ENCODE peak calls at places on chromosome 16, in ten cellular contexts. W is NCI-H2171 treated with DMSO at 0.1 percent for 48 hours; O is stomach; P is HFFc6; A is central memory CD8-positive, alpha-beta T cell; F is left cardiac atrium; N is CD8-positive, alpha-beta T cell; X is CD4-positive, alpha-beta T cell; H is HTR-8/SVneo; M is GM13977. J is an unnamed sample.

GRCh38 chr16:3580686-3581085 is 3.5 kb upstream of the NLRC3 start:
- DNase-seq in W (peak), F (no peak), A (no peak), P (no peak), M (no peak), N (no peak), O (no peak), H (no peak), X (no peak), J (no peak)

GRCh38 chr16:56632160-56632847 is at the start of gene MT1M:
- DNase-seq in M (no peak), N (no peak), W (no peak), X (no peak), P (no peak), O (peak), F (peak), H (no peak), A (no peak), J (peak)

GRCh38 chr16:68972720-68973119 is 129.4 kb downstream of the TANGO6 start:
- DNase-seq in A (no peak), M (no peak), W (peak), H (peak), O (no peak), F (peak), N (no peak), P (peak), X (no peak), J (peak)

GRCh38 chr16:22813223-22813945 is 578 bp upstream of the HS3ST2 start:
- DNase-seq in O (peak), M (peak), P (peak), W (no peak), A (no peak), F (peak), N (no peak), H (no peak), X (no peak), J (peak)

GRCh38 chr16:9262941-9263340 is 171.5 kb downstream of the HAPSTR1 start:
- DNase-seq in H (no peak), X (no peak), A (no peak), W (no peak), O (no peak), F (no peak), N (no peak), M (no peak), P (no peak), J (no peak)

GRCh38 chr16:22355487-22355908 is 18.9 kb downstream of the CDR2 start:
- DNase-seq in H (no peak), F (no peak), M (no peak), X (no peak), O (no peak), P (no peak), N (no peak), A (no peak), W (no peak), J (no peak)

GRCh38 chr16:13621639-13622038 is 298.3 kb upstream of the ERCC4 start:
- DNase-seq in M (no peak), O (no peak), P (no peak), F (no peak), X (no peak), W (no peak), A (no peak), H (no peak), N (no peak), J (no peak)

GRCh38 chr16:71368958-71369357 is 10.4 kb downstream of the CALB2 start:
- DNase-seq in H (no peak), W (no peak), N (no peak), X (no peak), F (no peak), M (no peak), O (no peak), P (no peak), A (no peak), J (no peak)

GRCh38 chr16:87076950-87077749 is 240.0 kb downstream of the C16orf95 start:
- DNase-seq in O (peak), W (peak), H (peak), X (no peak), A (no peak), M (no peak), F (peak), N (no peak), P (peak), J (peak)

GRCh38 chr16:83137326-83137770 is 510.6 kb downstream of the CDH13 start:
- DNase-seq in N (no peak), H (no peak), A (no peak), F (no peak), P (peak), M (no peak), W (no peak), X (no peak), O (peak), J (no peak)

GRCh38 chr16:50598256-50598894 is 50.2 kb downstream of the NKD1 start:
- DNase-seq in P (no peak), F (peak), W (peak), X (no peak), O (peak), M (no peak), H (no peak), A (no peak), N (no peak), J (no peak)